ENCODE peak calls at places on chromosomes 3 and 15, in ten cellular contexts. One of them, this sample, is unnamed.

GRCh38 chr15:96316953-96317629 is 13.4 kb upstream of the NR2F2 start:
- DNase-seq in stimulated activated CD4-positive, alpha-beta T cell treated with anti-CD3 and anti-CD28 coated beads, Interleukin-4, amount 100 ng/mL, for 48 hours: no peak
- DNase-seq in BE2C: no peak
- DNase-seq in left ventricle myocardium inferior: no peak
- DNase-seq in T47D: no peak
- DNase-seq in progenitor cell of endocrine pancreas: no peak
- DNase-seq in epithelial cell of esophagus: peak
- DNase-seq in GM12865: no peak
- DNase-seq in EH: no peak
- DNase-seq in glomerular endothelial cell: no peak
- DNase-seq in this sample: no peak

GRCh38 chr15:48573780-48574179 is 71.7 kb downstream of the FBN1 start:
- DNase-seq in stimulated activated CD4-positive, alpha-beta T cell treated with anti-CD3 and anti-CD28 coated beads, Interleukin-4, amount 100 ng/mL, for 48 hours: no peak
- DNase-seq in BE2C: peak
- DNase-seq in left ventricle myocardium inferior: no peak
- DNase-seq in T47D: no peak
- DNase-seq in progenitor cell of endocrine pancreas: no peak
- DNase-seq in epithelial cell of esophagus: no peak
- DNase-seq in GM12865: no peak
- DNase-seq in EH: no peak
- DNase-seq in glomerular endothelial cell: no peak
- DNase-seq in this sample: no peak

GRCh38 chr15:68792901-68793766 is 27.6 kb downstream of the ANP32A start:
- DNase-seq in stimulated activated CD4-positive, alpha-beta T cell treated with anti-CD3 and anti-CD28 coated beads, Interleukin-4, amount 100 ng/mL, for 48 hours: no peak
- DNase-seq in BE2C: no peak
- DNase-seq in left ventricle myocardium inferior: peak
- DNase-seq in T47D: peak
- DNase-seq in progenitor cell of endocrine pancreas: no peak
- DNase-seq in epithelial cell of esophagus: peak
- DNase-seq in GM12865: no peak
- DNase-seq in EH: no peak
- DNase-seq in glomerular endothelial cell: no peak
- DNase-seq in this sample: no peak

GRCh38 chr15:62850318-62850717 is 192.2 kb upstream of the TPM1 start:
- DNase-seq in stimulated activated CD4-positive, alpha-beta T cell treated with anti-CD3 and anti-CD28 coated beads, Interleukin-4, amount 100 ng/mL, for 48 hours: no peak
- DNase-seq in BE2C: no peak
- DNase-seq in left ventricle myocardium inferior: peak
- DNase-seq in T47D: no peak
- DNase-seq in progenitor cell of endocrine pancreas: no peak
- DNase-seq in epithelial cell of esophagus: no peak
- DNase-seq in GM12865: no peak
- DNase-seq in EH: no peak
- DNase-seq in glomerular endothelial cell: no peak
- DNase-seq in this sample: no peak

GRCh38 chr15:62850791-62851291 is 191.7 kb upstream of the TPM1 start:
- DNase-seq in stimulated activated CD4-positive, alpha-beta T cell treated with anti-CD3 and anti-CD28 coated beads, Interleukin-4, amount 100 ng/mL, for 48 hours: no peak
- DNase-seq in BE2C: no peak
- DNase-seq in left ventricle myocardium inferior: no peak
- DNase-seq in T47D: no peak
- DNase-seq in progenitor cell of endocrine pancreas: no peak
- DNase-seq in epithelial cell of esophagus: peak
- DNase-seq in GM12865: no peak
- DNase-seq in EH: peak
- DNase-seq in glomerular endothelial cell: peak
- DNase-seq in this sample: no peak

GRCh38 chr15:89498574-89498906 is 2.2 kb upstream of the RHCG start:
- DNase-seq in stimulated activated CD4-positive, alpha-beta T cell treated with anti-CD3 and anti-CD28 coated beads, Interleukin-4, amount 100 ng/mL, for 48 hours: no peak
- DNase-seq in BE2C: no peak
- DNase-seq in left ventricle myocardium inferior: no peak
- DNase-seq in T47D: no peak
- DNase-seq in progenitor cell of endocrine pancreas: no peak
- DNase-seq in epithelial cell of esophagus: no peak
- DNase-seq in GM12865: no peak
- DNase-seq in EH: no peak
- DNase-seq in glomerular endothelial cell: no peak
- DNase-seq in this sample: no peak

GRCh38 chr3:18998069-18998468 is 150.2 kb upstream of the KCNH8 start:
- DNase-seq in stimulated activated CD4-positive, alpha-beta T cell treated with anti-CD3 and anti-CD28 coated beads, Interleukin-4, amount 100 ng/mL, for 48 hours: no peak
- DNase-seq in BE2C: no peak
- DNase-seq in left ventricle myocardium inferior: peak
- DNase-seq in T47D: no peak
- DNase-seq in progenitor cell of endocrine pancreas: no peak
- DNase-seq in epithelial cell of esophagus: no peak
- DNase-seq in GM12865: no peak
- DNase-seq in EH: no peak
- DNase-seq in glomerular endothelial cell: no peak
- DNase-seq in this sample: no peak

GRCh38 chr3:42473083-42473932 is 29.1 kb upstream of the VIPR1 start:
- DNase-seq in stimulated activated CD4-positive, alpha-beta T cell treated with anti-CD3 and anti-CD28 coated beads, Interleukin-4, amount 100 ng/mL, for 48 hours: no peak
- DNase-seq in BE2C: no peak
- DNase-seq in left ventricle myocardium inferior: no peak
- DNase-seq in T47D: no peak
- DNase-seq in progenitor cell of endocrine pancreas: no peak
- DNase-seq in epithelial cell of esophagus: peak
- DNase-seq in GM12865: no peak
- DNase-seq in EH: peak
- DNase-seq in glomerular endothelial cell: peak
- DNase-seq in this sample: no peak

GRCh38 chr3:185929192-185930151 is 8.3 kb downstream of the TRA2B start:
- DNase-seq in stimulated activated CD4-positive, alpha-beta T cell treated with anti-CD3 and anti-CD28 coated beads, Interleukin-4, amount 100 ng/mL, for 48 hours: no peak
- DNase-seq in BE2C: no peak
- DNase-seq in left ventricle myocardium inferior: no peak
- DNase-seq in T47D: no peak
- DNase-seq in progenitor cell of endocrine pancreas: no peak
- DNase-seq in epithelial cell of esophagus: peak
- DNase-seq in GM12865: no peak
- DNase-seq in EH: peak
- DNase-seq in glomerular endothelial cell: no peak
- DNase-seq in this sample: no peak

GRCh38 chr15:31372635-31373091 is 46.0 kb downstream of the KLF13 start:
- DNase-seq in stimulated activated CD4-positive, alpha-beta T cell treated with anti-CD3 and anti-CD28 coated beads, Interleukin-4, amount 100 ng/mL, for 48 hours: no peak
- DNase-seq in BE2C: peak
- DNase-seq in left ventricle myocardium inferior: peak
- DNase-seq in T47D: no peak
- DNase-seq in progenitor cell of endocrine pancreas: no peak
- DNase-seq in epithelial cell of esophagus: peak
- DNase-seq in GM12865: no peak
- DNase-seq in EH: peak
- DNase-seq in glomerular endothelial cell: no peak
- DNase-seq in this sample: no peak

GRCh38 chr3:175346573-175347356 is 487.6 kb downstream of the NAALADL2 start:
- DNase-seq in stimulated activated CD4-positive, alpha-beta T cell treated with anti-CD3 and anti-CD28 coated beads, Interleukin-4, amount 100 ng/mL, for 48 hours: no peak
- DNase-seq in BE2C: peak
- DNase-seq in left ventricle myocardium inferior: peak
- DNase-seq in T47D: peak
- DNase-seq in progenitor cell of endocrine pancreas: no peak
- DNase-seq in epithelial cell of esophagus: peak
- DNase-seq in GM12865: peak
- DNase-seq in EH: peak
- DNase-seq in glomerular endothelial cell: peak
- DNase-seq in this sample: peak

This sample was measured in NCI-H1092 treated with DMSO at 0.1 percent for 48 hours.